ENCODE peak calls at places on chromosome 12, in ten cellular contexts. Y, S, P, C, X, Q, K, B, H and D are unnamed samples.

GRCh38 chr12:70196732-70197361 is 46.4 kb upstream of the CNOT2 start:
- DNase-seq in Y (no peak), S (no peak), P (no peak), C (no peak), X (no peak), Q (no peak), K (peak; percentile 52), B (no peak), H (no peak), D (no peak)

GRCh38 chr12:124861492-124861891 is 2.2 kb downstream of the SCARB1 start:
- DNase-seq in Y (no peak), S (no peak), P (no peak), C (peak; percentile 78), X (peak; percentile 61), Q (peak; percentile 29), K (peak; percentile 55), B (no peak), H (peak; percentile 91), D (peak; percentile 49)

GRCh38 chr12:18183141-18183540 is 78.2 kb upstream of the PIK3C2G start:
- DNase-seq in Y (no peak), S (no peak), P (no peak), C (no peak), X (no peak), Q (no peak), K (no peak), B (no peak), H (no peak), D (no peak)

GRCh38 chr12:88375301-88375959 is 204.8 kb downstream of the KITLG start:
- DNase-seq in Y (no peak), S (no peak), P (no peak), C (no peak), X (no peak), Q (no peak), K (peak; percentile 37), B (no peak), H (no peak), D (no peak)

GRCh38 chr12:122740351-122740750 is 9.7 kb upstream of the HCAR1 start:
- DNase-seq in Y (no peak), S (no peak), P (no peak), C (no peak), X (no peak), Q (no peak), K (no peak), B (no peak), H (no peak), D (peak; percentile 53)

GRCh38 chr12:98870521-98870920 is 225.4 kb downstream of the APAF1 start:
- DNase-seq in Y (no peak), S (no peak), P (no peak), C (no peak), X (peak; percentile 49), Q (no peak), K (no peak), B (peak; percentile 41), H (no peak), D (peak; percentile 44)

GRCh38 chr12:26118356-26118755 is 6.5 kb downstream of the BHLHE41 start:
- DNase-seq in Y (no peak), S (no peak), P (no peak), C (no peak), X (no peak), Q (no peak), K (no peak), B (no peak), H (no peak), D (no peak)

GRCh38 chr12:22626429-22626828 is 1.5 kb downstream of the ETNK1 start:
- DNase-seq in Y (no peak), S (no peak), P (no peak), C (no peak), X (no peak), Q (no peak), K (peak; percentile 50), B (no peak), H (no peak), D (peak; percentile 21)

GRCh38 chr12:107027304-107028053 is 40.5 kb upstream of the MTERF2 start:
- DNase-seq in Y (no peak), S (no peak), P (no peak), C (no peak), X (no peak), Q (no peak), K (peak; percentile 96), B (no peak), H (no peak), D (peak; percentile 10)

GRCh38 chr12:117513353-117513752 is 151.9 kb upstream of the NOS1 start:
- DNase-seq in Y (no peak), S (no peak), P (no peak), C (no peak), X (no peak), Q (no peak), K (no peak), B (no peak), H (no peak), D (no peak)

DNA sequence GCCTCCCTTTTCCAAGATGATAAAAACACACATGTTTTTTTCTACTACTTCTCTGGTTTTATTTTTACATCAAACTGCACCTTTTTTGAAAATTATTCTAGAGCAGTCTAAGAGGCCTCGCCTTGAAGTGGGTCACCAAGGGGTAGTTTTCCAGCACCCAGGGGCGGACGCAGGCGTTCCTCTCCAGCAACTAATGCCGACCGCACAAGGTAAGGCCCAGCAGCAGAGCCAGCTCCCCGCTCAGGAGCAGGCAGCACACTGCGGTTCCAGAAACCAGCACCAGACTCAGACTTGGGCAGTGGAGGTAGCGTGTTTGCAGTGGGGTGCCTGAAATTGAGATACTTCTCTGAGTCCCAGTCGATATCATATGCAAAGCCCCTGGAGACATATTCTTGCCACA is 31.6 kb downstream of the EP400 start:
- DNase-seq in Y (no peak), S (no peak), P (no peak), C (peak; percentile 36), X (no peak), Q (no peak), K (no peak), B (no peak), H (no peak), D (no peak)
- H3K27ac ChIP-seq in Y (no peak overlapping the region), S (no peak overlapping the region), P (no peak overlapping the region), C (no peak overlapping the region), X (no peak overlapping the region), Q (no peak overlapping the region), K (no peak overlapping the region), B (no peak overlapping the region), H (no peak overlapping the region), D (no peak overlapping the region)

GRCh38 chr12:113862570-113863454 is 103.3 kb downstream of the RBM19 start:
- DNase-seq in Y (no peak), S (no peak), P (no peak), C (no peak), X (no peak), Q (no peak), K (peak; percentile 87), B (no peak), H (no peak), D (peak; percentile 88)
- H3K27ac ChIP-seq in Y (no peak overlapping the region), S (no peak overlapping the region), P (no peak overlapping the region), C (no peak overlapping the region), X (no peak overlapping the region), Q (no peak overlapping the region), K (no peak overlapping the region), B (no peak overlapping the region), H (no peak overlapping the region), D (peak overlapping the region; percentile 71)

GRCh38 chr12:67038486-67038885 is 230.7 kb upstream of the CAND1 start:
- DNase-seq in Y (no peak), S (no peak), P (no peak), C (no peak), X (no peak), Q (no peak), K (no peak), B (no peak), H (no peak), D (no peak)

GRCh38 chr12:67040861-67041137 is 228.4 kb upstream of the CAND1 start:
- DNase-seq in Y (no peak), S (no peak), P (no peak), C (no peak), X (no peak), Q (no peak), K (no peak), B (no peak), H (no peak), D (no peak)

GRCh38 chr12:67042697-67043131 is 226.4 kb upstream of the CAND1 start:
- DNase-seq in Y (no peak), S (no peak), P (no peak), C (no peak), X (no peak), Q (no peak), K (peak; percentile 4), B (peak; percentile 41), H (no peak), D (peak; percentile 73)

GRCh38 chr12:67043771-67044170 is 225.4 kb upstream of the CAND1 start:
- DNase-seq in Y (no peak), S (no peak), P (no peak), C (no peak), X (no peak), Q (no peak), K (no peak), B (no peak), H (no peak), D (no peak)

DNA sequence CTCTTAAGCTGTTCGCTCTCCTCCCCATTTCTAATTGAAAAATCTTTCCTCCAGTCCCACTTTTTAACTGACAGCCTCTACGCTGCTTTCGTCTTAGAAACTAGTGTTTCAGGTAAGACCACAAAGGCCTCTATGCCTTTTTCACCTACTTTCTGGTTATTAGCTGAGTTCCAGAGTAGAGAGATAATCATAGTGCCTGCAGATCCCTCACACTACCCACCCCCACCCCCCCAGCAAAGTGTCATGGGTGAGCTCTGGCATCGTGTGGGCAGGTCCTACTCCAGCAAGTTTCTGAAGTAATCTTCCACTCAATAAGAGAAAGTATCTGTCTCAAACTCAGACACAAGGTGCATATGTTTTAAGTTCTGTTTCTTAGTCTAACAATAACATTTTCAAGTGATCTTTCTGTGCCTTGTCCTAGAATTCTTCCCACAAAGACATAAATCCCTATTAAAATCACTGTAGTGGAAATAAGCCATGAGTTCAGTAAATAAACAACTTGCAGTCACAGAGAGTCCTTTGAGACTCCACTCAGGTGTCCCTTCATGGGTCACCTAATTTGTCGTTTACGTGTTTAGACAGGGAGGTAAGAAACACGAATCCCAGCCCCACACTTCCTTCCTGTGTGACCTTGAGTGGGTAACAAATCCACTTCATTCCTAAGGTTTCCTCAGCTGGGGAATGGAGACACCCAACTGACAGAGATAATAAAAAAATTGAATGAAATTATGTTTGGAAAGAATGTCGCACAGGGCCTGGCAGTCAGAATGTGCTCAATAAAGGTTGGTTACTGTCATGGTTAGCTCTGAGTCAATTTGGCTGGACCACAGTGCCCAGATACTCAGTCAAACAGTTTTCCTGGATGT is 228.9 kb upstream of the CAND1 start:
- DNase-seq in Y (no peak), S (no peak), P (no peak), C (no peak), X (no peak), Q (no peak), K (no peak), B (no peak), H (no peak), D (no peak)
- H3K27ac ChIP-seq in Y (no peak overlapping the region), S (no peak overlapping the region), P (no peak overlapping the region), C (peak overlapping the region; percentile 59), X (no peak overlapping the region), Q (no peak overlapping the region), K (no peak overlapping the region), B (no peak overlapping the region), H (no peak overlapping the region), D (no peak overlapping the region)

DNA sequence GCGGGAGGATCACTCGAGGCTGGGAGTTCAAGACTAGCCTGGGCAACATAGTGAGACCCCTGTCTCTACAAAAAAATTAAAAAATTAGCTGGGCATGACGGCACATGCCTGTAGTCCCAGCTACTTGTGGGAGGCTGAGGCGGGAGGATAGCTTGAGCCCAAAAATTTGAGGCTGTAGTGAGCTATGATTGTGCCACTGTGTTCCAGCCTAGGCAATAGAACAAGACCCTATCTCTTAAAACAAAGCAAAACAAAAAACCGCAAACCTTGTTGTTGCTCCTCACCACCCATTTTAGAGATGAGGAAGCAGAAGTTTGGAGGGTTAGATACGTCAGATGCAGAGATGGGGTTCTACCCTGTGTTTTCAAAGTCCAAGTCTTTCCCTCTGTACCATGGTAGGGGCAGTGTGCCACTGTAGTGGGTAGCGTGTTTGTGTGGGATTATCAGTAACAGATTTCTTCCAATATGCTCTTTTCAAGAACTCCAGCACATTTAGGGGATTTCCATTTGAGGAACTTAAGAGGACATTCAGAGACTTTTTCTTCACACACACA is 186.4 kb downstream of the CHST11 start:
- DNase-seq in Y (no peak), S (no peak), P (no peak), C (no peak), X (no peak), Q (no peak), K (no peak), B (no peak), H (no peak), D (no peak)
- H3K27ac ChIP-seq in Y (peak overlapping the region; percentile 80), S (no peak overlapping the region), P (no peak overlapping the region), C (no peak overlapping the region), X (no peak overlapping the region), Q (no peak overlapping the region), K (no peak overlapping the region), B (no peak overlapping the region), H (no peak overlapping the region), D (no peak overlapping the region)